ENCODE peak calls at places on chromosomes 11 and 22, in five cellular contexts. G, Y, W, F and Q are unnamed samples.

GRCh38 chr11:11069741-11070550 is 212.1 kb upstream of the ZBED5 start:
- DNase-seq in G (no peak), Y (no peak), W (no peak), F (no peak), Q (no peak)

GRCh38 chr22:47355388-47355725 is 592.9 kb downstream of the TBC1D22A start:
- DNase-seq in G (no peak), Y (no peak), W (no peak), F (no peak), Q (no peak)

GRCh38 chr11:65291613-65292012 is 23.1 kb upstream of the CDC42EP2 start:
- DNase-seq in G (peak), Y (no peak), W (peak), F (no peak), Q (peak)

GRCh38 chr11:79209540-79210266 is 231.1 kb downstream of the TENM4 start:
- DNase-seq in G (no peak), Y (no peak), W (peak), F (no peak), Q (no peak)

GRCh38 chr11:70547386-70547785 is 149.1 kb downstream of the CTTN start:
- DNase-seq in G (no peak), Y (no peak), W (no peak), F (no peak), Q (no peak)

GRCh38 chr11:8032576-8033311 is 45.6 kb downstream of the EIF3F start:
- DNase-seq in G (no peak), Y (no peak), W (no peak), F (no peak), Q (no peak)

GRCh38 chr11:13135385-13136271 is 126.5 kb downstream of the RASSF10 start:
- DNase-seq in G (peak), Y (no peak), W (peak), F (no peak), Q (peak)

GRCh38 chr22:32539631-32540449 is 65.2 kb downstream of the FBXO7 start:
- DNase-seq in G (no peak), Y (no peak), W (no peak), F (no peak), Q (peak)

GRCh38 chr11:131033151-131033651 is 116.9 kb upstream of the SNX19 start:
- DNase-seq in G (peak), Y (no peak), W (peak), F (no peak), Q (peak)

GRCh38 chr11:101321222-101321621 is 191.6 kb upstream of the PGR start:
- DNase-seq in G (no peak), Y (no peak), W (no peak), F (no peak), Q (peak)

GRCh38 chr11:17252704-17253103 is 23.8 kb upstream of the NUCB2 start:
- DNase-seq in G (no peak), Y (no peak), W (no peak), F (no peak), Q (no peak)

GRCh38 chr11:80816454-80816847 is 1375.6 kb upstream of the TENM4 start:
- DNase-seq in G (no peak), Y (no peak), W (no peak), F (no peak), Q (no peak)

GRCh38 chr11:127485541-127485940 is 485.0 kb upstream of the KIRREL3 start:
- DNase-seq in G (peak), Y (no peak), W (no peak), F (no peak), Q (no peak)

GRCh38 chr11:45091563-45092392 is 54.7 kb upstream of the PRDM11 start:
- DNase-seq in G (no peak), Y (no peak), W (no peak), F (no peak), Q (peak)

GRCh38 chr11:79536155-79536917 is 95.5 kb upstream of the TENM4 start:
- DNase-seq in G (no peak), Y (no peak), W (no peak), F (no peak), Q (no peak)

GRCh38 chr11:112718483-112718882 is 242.7 kb upstream of the NCAM1 start:
- DNase-seq in G (no peak), Y (no peak), W (no peak), F (no peak), Q (no peak)

GRCh38 chr11:73246303-73246702 is 25.8 kb upstream of the P2RY6 start:
- DNase-seq in G (no peak), Y (no peak), W (no peak), F (no peak), Q (no peak)

GRCh38 chr11:44949160-44950035 is 1.3 kb downstream of the TP53I11 start:
- DNase-seq in G (peak), Y (no peak), W (peak), F (peak), Q (peak)

GRCh38 chr11:88303037-88303436 is 34.5 kb downstream of the CTSC start:
- DNase-seq in G (no peak), Y (no peak), W (no peak), F (no peak), Q (no peak)

GRCh38 chr11:123055132-123055924 is 6.6 kb downstream of the HSPA8 start:
- DNase-seq in G (peak), Y (no peak), W (no peak), F (no peak), Q (peak)

GRCh38 chr22:50548046-50548912 is 2.6 kb downstream of the KLHDC7B start:
- DNase-seq in G (no peak), Y (no peak), W (no peak), F (peak), Q (no peak)

GRCh38 chr11:117481036-117481435 is 153.4 kb downstream of the CEP164 start:
- DNase-seq in G (no peak), Y (no peak), W (no peak), F (no peak), Q (no peak)

GRCh38 chr11:28529046-28529445 is 420.9 kb downstream of the METTL15 start:
- DNase-seq in G (peak), Y (no peak), W (peak), F (no peak), Q (peak)

GRCh38 chr11:119709638-119710346 is 19.2 kb downstream of the NECTIN1 start:
- DNase-seq in G (peak), Y (no peak), W (peak), F (no peak), Q (peak)

GRCh38 chr11:63961608-63962412 is 12.6 kb upstream of the COX8A start:
- DNase-seq in G (no peak), Y (no peak), W (peak), F (peak), Q (no peak)

GRCh38 chr22:37552560-37553163 is 7.6 kb upstream of the CDC42EP1 start:
- DNase-seq in G (peak), Y (no peak), W (peak), F (no peak), Q (peak)

GRCh38 chr11:106695506-106695905 is 322.8 kb downstream of the GUCY1A2 start:
- DNase-seq in G (peak), Y (no peak), W (peak), F (no peak), Q (peak)

GRCh38 chr11:61893981-61894380 is 2.6 kb upstream of the FADS3 start:
- DNase-seq in G (peak), Y (no peak), W (peak), F (no peak), Q (peak)

GRCh38 chr11:12845739-12846358 is 163.3 kb upstream of the RASSF10 start:
- DNase-seq in G (peak), Y (no peak), W (peak), F (no peak), Q (no peak)

GRCh38 chr11:65304110-65304509 is 10.6 kb upstream of the CDC42EP2 start:
- DNase-seq in G (no peak), Y (no peak), W (no peak), F (no peak), Q (no peak)

GRCh38 chr11:64303109-64304031 is 2.0 kb upstream of the ESRRA start:
- DNase-seq in G (peak), Y (no peak), W (no peak), F (no peak), Q (no peak)